ENCODE peak calls at places on chromosomes 13 and 19, in six cellular contexts. E is body of pancreas; C is left ventricle myocardium inferior; I is CD4-positive, alpha-beta T cell; S is aorta; Q is SK-N-SH. F is an unnamed sample.

GRCh38 chr13:101474419-101474957 is 22.0 kb downstream of the ITGBL1 start:
- DNase-seq in S (peak; percentile 53), E (no peak), I (no peak), Q (no peak), C (no peak), F (no peak)

GRCh38 chr13:43564941-43565340 is 221.8 kb downstream of the ENOX1 start:
- DNase-seq in S (no peak), Q (no peak), C (no peak), I (no peak), E (no peak), F (no peak)

GRCh38 chr19:44232867-44233266 is 20.5 kb downstream of the ZNF227 start:
- DNase-seq in C (no peak), E (no peak), I (no peak), Q (no peak), S (no peak), F (no peak)

GRCh38 chr13:94384217-94384905 is 95.1 kb downstream of the DCT start:
- DNase-seq in E (no peak), Q (no peak), S (no peak), C (no peak), I (no peak), F (no peak)

GRCh38 chr19:41646589-41647204 is 19.8 kb upstream of the CEACAM4 start:
- DNase-seq in E (peak; percentile 22), C (no peak), Q (peak; percentile 39), I (peak; percentile 60), S (no peak), F (no peak)

GRCh38 chr13:26480246-26480855 is 77.1 kb upstream of the WASF3 start:
- DNase-seq in S (no peak), I (no peak), E (no peak), C (no peak), Q (no peak), F (no peak)

GRCh38 chr19:2289714-2290435 is 7.9 kb upstream of the PEAK3 start:
- DNase-seq in E (no peak), I (peak; percentile 62), Q (no peak), C (peak; percentile 42), S (peak; percentile 77), F (peak; percentile 61)

GRCh38 chr13:113840541-113841354 is 23.1 kb downstream of the GAS6 start:
- DNase-seq in I (no peak), E (no peak), Q (no peak), S (peak; percentile 47), C (peak; percentile 20), F (no peak)

GRCh38 chr13:66402071-66402470 is 828.1 kb downstream of the PCDH9 start:
- DNase-seq in C (no peak), S (no peak), Q (no peak), E (no peak), I (no peak), F (no peak)

GRCh38 chr19:31096047-31096446 is 253.2 kb downstream of the TSHZ3 start:
- DNase-seq in E (no peak), C (no peak), I (no peak), Q (peak; percentile 24), S (no peak), F (no peak)

GRCh38 chr13:48437381-48437780 is 24.5 kb upstream of the LPAR6 start:
- DNase-seq in Q (no peak), I (no peak), C (peak; percentile 76), S (peak; percentile 91), E (peak; percentile 26), F (no peak)

GRCh38 chr19:19113040-19113541 is 25.2 kb downstream of the TMEM161A start:
- DNase-seq in E (no peak), C (no peak), I (no peak), S (no peak), Q (peak; percentile 62), F (no peak)

GRCh38 chr13:27425918-27426630 is 1.7 kb downstream of the GTF3A start:
- DNase-seq in C (peak; percentile 59), Q (peak; percentile 42), I (peak; percentile 74), S (peak; percentile 85), E (peak; percentile 79), F (peak; percentile 81)

GRCh38 chr13:55554741-55555140 is 1586.0 kb upstream of the PRR20A start:
- DNase-seq in C (no peak), Q (no peak), E (no peak), S (no peak), I (no peak), F (no peak)

GRCh38 chr19:49512970-49513745 is 697 bp downstream of the FCGRT start:
- DNase-seq in S (peak; percentile 82), C (peak; percentile 70), I (no peak), E (peak; percentile 62), Q (peak; percentile 88), F (no peak)

GRCh38 chr19:49513746-49514118 is 1.3 kb downstream of the FCGRT start:
- DNase-seq in C (no peak), S (no peak), Q (peak; percentile 42), E (peak; percentile 38), I (no peak), F (no peak)

GRCh38 chr19:49515767-49516166 is 3.3 kb downstream of the FCGRT start:
- DNase-seq in Q (no peak), S (peak; percentile 82), C (peak; percentile 51), I (no peak), E (no peak), F (no peak)

GRCh38 chr19:49518033-49518432 is 5.6 kb downstream of the FCGRT start:
- DNase-seq in S (no peak), I (no peak), Q (no peak), C (no peak), E (no peak), F (no peak)

DNA sequence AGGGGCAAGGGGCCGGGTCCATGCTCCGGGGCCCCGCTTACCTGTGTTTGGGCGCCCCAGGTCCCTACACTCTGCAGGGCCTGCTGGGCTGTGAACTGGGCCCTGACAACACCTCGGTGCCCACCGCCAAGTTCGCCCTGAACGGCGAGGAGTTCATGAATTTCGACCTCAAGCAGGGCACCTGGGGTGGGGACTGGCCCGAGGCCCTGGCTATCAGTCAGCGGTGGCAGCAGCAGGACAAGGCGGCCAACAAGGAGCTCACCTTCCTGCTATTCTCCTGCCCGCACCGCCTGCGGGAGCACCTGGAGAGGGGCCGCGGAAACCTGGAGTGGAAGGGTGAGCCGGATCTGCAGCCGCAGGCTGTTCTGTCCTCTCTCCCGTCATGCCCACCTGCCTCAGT is 1.7 kb downstream of the FCGRT start:
- DNase-seq in C (no peak), E (peak; percentile 66), S (no peak), I (no peak), Q (no peak), F (no peak)
- H3K27ac ChIP-seq in C (peak overlapping the region; percentile 89), E (no peak overlapping the region), S (no peak overlapping the region), I (peak overlapping the region; percentile 46), Q (no peak overlapping the region), F (no peak overlapping the region)

GRCh38 chr13:99135591-99135990 is 65.1 kb upstream of the UBAC2 start:
- DNase-seq in E (no peak), C (no peak), I (no peak), Q (no peak), S (no peak), F (no peak)
- H3K27me3 ChIP-seq in E (no peaks in the 10 kb centered on the region), C (no peaks in the 10 kb centered on the region), I (no peaks in the 10 kb centered on the region), Q (no peaks in the 10 kb centered on the region), S (no peaks in the 10 kb centered on the region), F (no peaks in the 10 kb centered on the region)

GRCh38 chr19:49364083-49364687 is 508 bp downstream of the DKKL1 start:
- DNase-seq in Q (no peak), C (no peak), I (no peak), S (no peak), E (no peak), F (no peak)
- H3K27ac ChIP-seq in Q (no peak overlapping the region), C (peak overlapping the region; percentile 96), I (no peak overlapping the region), S (no peak overlapping the region), E (peak overlapping the region; percentile 41), F (no peak overlapping the region)

GRCh38 chr19:369256-369655 is 24.7 kb upstream of the MIER2 start:
- DNase-seq in Q (no peak), S (peak; percentile 14), I (no peak), E (no peak), C (no peak), F (no peak)

GRCh38 chr19:371501-372160 is 27.0 kb upstream of the MIER2 start:
- DNase-seq in I (no peak), Q (peak; percentile 72), S (peak; percentile 17), E (no peak), C (no peak), F (no peak)

GRCh38 chr19:370641-371330 is 26.2 kb upstream of the MIER2 start:
- DNase-seq in Q (no peak), S (peak; percentile 24), I (no peak), E (no peak), C (no peak), F (no peak)

GRCh38 chr19:368624-369020 is 24.0 kb upstream of the MIER2 start:
- DNase-seq in E (no peak), Q (no peak), S (no peak), C (no peak), I (no peak), F (no peak)

GRCh38 chr19:369876-370275 is 25.3 kb upstream of the MIER2 start:
- DNase-seq in E (no peak), S (peak; percentile 30), C (no peak), I (no peak), Q (no peak), F (no peak)
- H3K27me3 ChIP-seq in E (no peaks in the 10 kb centered on the region), S (no peaks in the 10 kb centered on the region), C (peaks cover 91% of the 10 kb centered on the region), I (peaks cover 5% of the 10 kb centered on the region), Q (no peaks in the 10 kb centered on the region), F (no peaks in the 10 kb centered on the region)